ENCODE peak calls at places on chromosomes 12 and 14, in ten cellular contexts. G is osteoblast; M is pancreas; A is endodermal cell; O is transverse colon; X is lung; W is sigmoid colon; H is CD4-positive, alpha-beta T cell; Z is CD4-positive, alpha-beta memory T cell; C is CD8-positive, alpha-beta memory T cell. J is an unnamed sample.

GRCh38 chr14:54665938-54666337 is 99.0 kb downstream of the SAMD4A start:
- DNase-seq in C (no peak), Z (no peak), X (no peak), M (no peak), O (no peak), H (no peak), W (no peak), G (no peak), A (no peak), J (no peak)

GRCh38 chr12:52767427-52767826 is 9.7 kb downstream of the KRT76 start:
- DNase-seq in W (no peak), C (no peak), M (no peak), O (no peak), H (no peak), Z (no peak), X (no peak), G (no peak), A (no peak), J (no peak)

GRCh38 chr12:69904761-69905160 is 79.7 kb downstream of the MYRFL start:
- DNase-seq in W (no peak), X (no peak), Z (no peak), O (no peak), H (no peak), A (no peak), G (peak; percentile 62), M (no peak), C (no peak), J (peak; percentile 64)

GRCh38 chr14:24042733-24043132 is 9.1 kb upstream of the CARMIL3 start:
- DNase-seq in X (no peak), W (no peak), Z (no peak), G (peak; percentile 0), O (no peak), M (peak; percentile 62), C (no peak), A (no peak), H (no peak), J (no peak)

GRCh38 chr14:95313707-95314106 is 6.0 kb downstream of the CLMN start:
- DNase-seq in O (peak; percentile 77), Z (no peak), H (no peak), M (peak; percentile 37), W (peak; percentile 92), X (peak; percentile 73), C (no peak), A (no peak), G (peak; percentile 97), J (peak; percentile 89)

GRCh38 chr12:131987552-131987951 is 37.8 kb downstream of the EP400 start:
- DNase-seq in H (no peak), A (peak; percentile 54), M (no peak), C (no peak), G (no peak), X (no peak), Z (no peak), O (no peak), W (no peak), J (no peak)

GRCh38 chr12:44357476-44357875 is 518.6 kb downstream of the NELL2 start:
- DNase-seq in H (no peak), M (no peak), Z (no peak), G (no peak), A (no peak), C (no peak), W (no peak), X (no peak), O (no peak), J (no peak)

GRCh38 chr12:21940972-21941521 is at the start of gene ABCC9:
- DNase-seq in A (peak; percentile 87), G (peak; percentile 58), C (no peak), W (peak; percentile 81), O (peak; percentile 13), H (no peak), Z (peak; percentile 6), X (peak; percentile 34), M (peak; percentile 34), J (no peak)

GRCh38 chr12:1936406-1937320 is 18.2 kb upstream of the CACNA2D4 start:
- DNase-seq in W (peak; percentile 93), C (no peak), X (peak; percentile 62), O (peak; percentile 87), A (no peak), M (peak; percentile 90), G (peak; percentile 98), Z (no peak), H (no peak), J (no peak)

GRCh38 chr14:80930095-80930494 is 11.4 kb downstream of the CEP128 start:
- DNase-seq in X (no peak), M (no peak), G (peak; percentile 9), O (no peak), W (no peak), H (no peak), C (no peak), Z (no peak), A (no peak), J (no peak)

GRCh38 chr14:103199141-103199540 is 75.9 kb downstream of the TNFAIP2 start:
- DNase-seq in X (no peak), A (peak; percentile 0), W (peak; percentile 78), M (no peak), G (no peak), O (no peak), C (no peak), H (no peak), Z (no peak), J (no peak)

GRCh38 chr12:62966990-62967506 is 32.1 kb upstream of the PPM1H start:
- DNase-seq in W (no peak), O (no peak), H (no peak), Z (no peak), M (no peak), C (no peak), X (no peak), G (no peak), A (no peak), J (no peak)

GRCh38 chr12:59858508-59858907 is 262.7 kb downstream of the SLC16A7 start:
- DNase-seq in O (peak; percentile 13), M (peak; percentile 13), H (no peak), X (no peak), Z (no peak), G (no peak), A (no peak), C (no peak), W (no peak), J (no peak)

GRCh38 chr14:28745176-28745575 is 21.4 kb upstream of the FOXG1 start:
- DNase-seq in Z (no peak), C (no peak), O (no peak), G (no peak), W (no peak), A (no peak), X (no peak), M (no peak), H (no peak), J (no peak)

GRCh38 chr12:116798719-116799118 is 60.6 kb downstream of the RNFT2 start:
- DNase-seq in A (peak; percentile 31), G (no peak), H (no peak), O (no peak), M (no peak), W (no peak), Z (no peak), X (no peak), C (no peak), J (no peak)

GRCh38 chr12:115697341-115697740 is 580.2 kb downstream of the MED13L start:
- DNase-seq in M (no peak), G (no peak), W (no peak), X (no peak), C (no peak), Z (no peak), H (no peak), O (no peak), A (no peak), J (no peak)

GRCh38 chr14:22910916-22911315 is 8.0 kb downstream of the RBM23 start:
- DNase-seq in O (no peak), X (no peak), C (no peak), H (no peak), W (no peak), Z (no peak), G (no peak), A (no peak), M (no peak), J (no peak)

GRCh38 chr12:79900199-79900598 is 34.7 kb downstream of the PPP1R12A start:
- DNase-seq in C (no peak), X (no peak), H (no peak), M (no peak), W (no peak), A (no peak), O (no peak), G (no peak), Z (no peak), J (no peak)
- H3K27ac ChIP-seq in C (no peak overlapping the region), X (no peak overlapping the region), H (no peak overlapping the region), M (no peak overlapping the region), W (no peak overlapping the region), A (no peak overlapping the region), O (no peak overlapping the region), G (no peak overlapping the region), Z (no peak overlapping the region), J (no peak overlapping the region)

GRCh38 chr14:89550761-89551283 is 133.8 kb upstream of the FOXN3 start:
- DNase-seq in G (no peak), W (no peak), M (no peak), H (no peak), X (no peak), Z (no peak), C (no peak), O (no peak), A (no peak), J (no peak)
- H3K27ac ChIP-seq in G (no peak overlapping the region), W (no peak overlapping the region), M (no peak overlapping the region), H (no peak overlapping the region), X (no peak overlapping the region), Z (no peak overlapping the region), C (no peak overlapping the region), O (no peak overlapping the region), A (peak overlapping the region; percentile 72), J (no peak overlapping the region)

DNA sequence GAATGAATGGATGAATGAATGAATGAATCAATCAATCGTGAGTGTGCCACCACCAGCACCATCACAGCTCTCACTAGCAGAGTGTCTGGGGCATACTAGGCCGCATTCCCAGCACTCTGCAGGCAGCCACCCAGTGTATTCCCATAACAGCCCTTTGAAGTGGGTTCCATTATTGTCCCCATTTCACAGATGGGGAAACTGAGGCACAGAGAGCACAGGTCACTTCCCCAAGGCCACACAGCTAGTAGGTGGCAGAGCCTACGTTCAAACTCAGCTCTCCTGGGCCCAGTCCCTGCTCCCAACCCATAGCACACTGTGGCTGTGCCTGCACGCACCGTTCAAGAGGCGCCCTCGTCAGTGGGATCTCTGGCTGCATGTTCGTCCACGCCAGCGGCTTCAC is 88.1 kb downstream of the RFLNA start:
- DNase-seq in M (no peak), Z (no peak), G (no peak), H (no peak), W (no peak), C (no peak), O (no peak), A (no peak), X (no peak), J (no peak)
- H3K27ac ChIP-seq in M (no peak overlapping the region), Z (no peak overlapping the region), G (peak overlapping the region; percentile 97), H (no peak overlapping the region), W (peak overlapping the region; percentile 94), C (no peak overlapping the region), O (peak overlapping the region; percentile 83), A (no peak overlapping the region), X (no peak overlapping the region), J (no peak overlapping the region)

DNA sequence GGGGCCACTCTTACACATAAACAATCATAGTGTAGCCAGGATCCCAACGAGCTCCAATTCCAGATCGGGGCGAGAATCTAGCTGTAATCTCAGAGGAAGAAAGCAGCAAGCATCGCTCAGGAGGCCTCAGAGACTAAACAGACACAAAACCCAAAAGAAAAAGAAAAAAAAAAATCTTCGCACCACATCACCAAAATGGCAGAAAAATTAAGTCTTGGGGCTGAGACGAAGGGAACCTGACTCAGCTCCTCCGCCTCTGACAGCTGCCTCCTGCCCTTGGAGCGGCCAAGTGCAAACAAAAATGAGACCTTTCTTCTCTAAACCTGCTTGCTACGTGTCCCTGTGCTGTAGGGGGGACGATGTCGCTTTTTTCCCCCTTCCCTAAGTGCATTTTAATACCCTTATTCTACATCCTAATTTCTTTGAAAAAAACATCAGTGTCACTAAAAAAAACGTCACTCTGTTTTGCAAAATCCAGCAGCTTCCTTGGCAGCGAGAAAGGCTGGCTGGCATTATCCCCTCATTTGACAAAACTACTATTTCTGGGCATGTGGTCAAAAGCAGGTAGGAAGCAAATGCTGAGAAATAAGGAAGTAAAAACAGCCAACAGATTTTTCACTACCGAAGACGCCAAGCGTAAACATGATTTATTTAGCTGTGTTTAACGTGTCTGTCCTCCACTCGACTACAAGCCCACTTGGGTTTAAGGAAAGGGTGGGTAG is 30.5 kb downstream of the BCL11B start:
- DNase-seq in A (no peak), C (peak; percentile 67), X (no peak), Z (peak; percentile 76), W (no peak), G (no peak), O (no peak), H (no peak), M (no peak), J (no peak)
- H3K27ac ChIP-seq in A (no peak overlapping the region), C (peak overlapping the region; percentile 64), X (no peak overlapping the region), Z (peak overlapping the region; percentile 98), W (no peak overlapping the region), G (no peak overlapping the region), O (peak overlapping the region; percentile 17), H (peak overlapping the region; percentile 97), M (peak overlapping the region; percentile 33), J (no peak overlapping the region)

J was measured in Karpas-422.